ENCODE peak calls at places on chromosome 15, in seven cellular contexts. M is GM12892, B is body of pancreas, J is COLO829, S is adrenal gland, N is activated gamma-delta T cell treated with Interleukin-2 at 50 U/mL for 16 hours, T is right cardiac atrium. R is an unnamed sample.

GRCh38 chr15:74752011-74752410 is 3.4 kb downstream of the CYP1A2 start:
- DNase-seq in M (no peak), B (no peak), J (no peak), S (no peak), N (no peak), T (no peak), R (no peak)

GRCh38 chr15:99421172-99421656 is 144.6 kb upstream of the MEF2A start:
- DNase-seq in M (no peak), B (no peak), J (no peak), S (no peak), N (peak), T (no peak), R (no peak)

GRCh38 chr15:65841121-65841930 is 28.0 kb upstream of the RAB11A start:
- DNase-seq in M (no peak), B (peak), J (no peak), S (no peak), N (no peak), T (peak), R (no peak)

GRCh38 chr15:83276661-83277060 is 7.8 kb downstream of the BNC1 start:
- DNase-seq in M (no peak), B (no peak), J (no peak), S (no peak), N (no peak), T (no peak), R (no peak)

GRCh38 chr15:98647026-98647773 is 1.1 kb upstream of the IGF1R start:
- DNase-seq in M (peak), B (peak), J (no peak), S (peak), N (peak), T (peak), R (no peak)

GRCh38 chr15:85414037-85414436 is 33.6 kb downstream of the AKAP13 start:
- DNase-seq in M (no peak), B (no peak), J (no peak), S (no peak), N (no peak), T (no peak), R (no peak)

GRCh38 chr15:80785335-80785734 is 6.2 kb downstream of the CEMIP start:
- DNase-seq in M (no peak), B (no peak), J (no peak), S (no peak), N (no peak), T (no peak), R (no peak)

GRCh38 chr15:85551221-85551832 is 170.9 kb downstream of the AKAP13 start:
- DNase-seq in M (no peak), B (no peak), J (no peak), S (no peak), N (no peak), T (no peak), R (no peak)

GRCh38 chr15:64686130-64686735 is 89.2 kb downstream of the RBPMS2 start:
- DNase-seq in M (no peak), B (peak), J (peak), S (no peak), N (peak), T (no peak), R (peak)

GRCh38 chr15:83698294-83698693 is 44.4 kb downstream of the ADAMTSL3 start:
- DNase-seq in M (no peak), B (peak), J (no peak), S (peak), N (no peak), T (peak), R (no peak)

GRCh38 chr15:67917037-67917436 is 77.2 kb upstream of the RNU6-1 start:
- DNase-seq in M (no peak), B (no peak), J (no peak), S (peak), N (no peak), T (peak), R (no peak)

GRCh38 chr15:58346361-58346760 is 85.4 kb upstream of the LIPC start:
- DNase-seq in M (no peak), B (no peak), J (no peak), S (no peak), N (no peak), T (no peak), R (no peak)

GRCh38 chr15:91578511-91578910 is 275.0 kb upstream of the SLCO3A1 start:
- DNase-seq in M (no peak), B (no peak), J (no peak), S (no peak), N (no peak), T (no peak), R (no peak)

GRCh38 chr15:68431792-68432401 is at the start of gene ITGA11:
- DNase-seq in M (no peak), B (peak), J (no peak), S (peak), N (no peak), T (peak), R (no peak)

GRCh38 chr15:69012761-69013364 is 1.6 kb upstream of the NOX5 start:
- DNase-seq in M (no peak), B (no peak), J (no peak), S (no peak), N (no peak), T (no peak), R (no peak)

GRCh38 chr15:62569460-62570404 is 404.6 kb upstream of the C2CD4B start:
- DNase-seq in M (no peak), B (peak), J (no peak), S (peak), N (no peak), T (peak), R (no peak)

GRCh38 chr15:63605816-63606215 is 8.6 kb downstream of the FBXL22 start:
- DNase-seq in M (no peak), B (no peak), J (no peak), S (no peak), N (peak), T (no peak), R (no peak)

GRCh38 chr15:85541744-85542143 is 161.3 kb downstream of the AKAP13 start:
- DNase-seq in M (no peak), B (no peak), J (no peak), S (no peak), N (no peak), T (no peak), R (no peak)

GRCh38 chr15:56052389-56053045 is 59.1 kb upstream of the NEDD4 start:
- DNase-seq in M (peak), B (no peak), J (peak), S (peak), N (no peak), T (no peak), R (peak)

GRCh38 chr15:57312323-57313133 is 63.8 kb upstream of the CGNL1 start:
- DNase-seq in M (no peak), B (no peak), J (no peak), S (no peak), N (no peak), T (peak), R (no peak)

GRCh38 chr15:70892912-70893560 is 410 bp downstream of the LRRC49 start:
- DNase-seq in M (no peak), B (no peak), J (peak), S (peak), N (no peak), T (no peak), R (no peak)

GRCh38 chr15:70091649-70092461 is 5.9 kb downstream of the TLE3 start:
- DNase-seq in M (no peak), B (no peak), J (no peak), S (no peak), N (no peak), T (no peak), R (no peak)

GRCh38 chr15:70062321-70062956 is 35.3 kb downstream of the TLE3 start:
- DNase-seq in M (no peak), B (peak), J (peak), S (peak), N (no peak), T (peak), R (no peak)

GRCh38 chr15:68365770-68366169 is 66.2 kb downstream of the ITGA11 start:
- DNase-seq in M (no peak), B (no peak), J (no peak), S (no peak), N (no peak), T (peak), R (no peak)

GRCh38 chr15:51726302-51727073 is 11.0 kb downstream of the LYSMD2 start:
- DNase-seq in M (no peak), B (peak), J (peak), S (peak), N (peak), T (peak), R (no peak)

GRCh38 chr15:32746116-32746857 is 28.5 kb downstream of the GREM1 start:
- DNase-seq in M (no peak), B (no peak), J (no peak), S (no peak), N (no peak), T (no peak), R (no peak)

GRCh38 chr15:56600380-56600779 is 132.9 kb downstream of the ZNF280D start:
- DNase-seq in M (no peak), B (no peak), J (no peak), S (no peak), N (no peak), T (no peak), R (no peak)

GRCh38 chr15:35741395-35741794 is 195.4 kb upstream of the DPH6 start:
- DNase-seq in M (no peak), B (no peak), J (no peak), S (no peak), N (no peak), T (no peak), R (no peak)

GRCh38 chr15:67109141-67110034 is 44.0 kb downstream of the SMAD3 start:
- DNase-seq in M (no peak), B (peak), J (peak), S (peak), N (no peak), T (peak), R (no peak)

GRCh38 chr15:58070801-58071418 is 5.4 kb upstream of the ALDH1A2 start:
- DNase-seq in M (no peak), B (peak), J (peak), S (peak), N (no peak), T (peak), R (no peak)

GRCh38 chr15:88389120-88389519 is 78.1 kb downstream of the MRPL46 start:
- DNase-seq in M (no peak), B (no peak), J (no peak), S (no peak), N (no peak), T (no peak), R (no peak)

GRCh38 chr15:68465861-68466560 is 34.0 kb upstream of the ITGA11 start:
- DNase-seq in M (no peak), B (no peak), J (no peak), S (no peak), N (no peak), T (no peak), R (no peak)

GRCh38 chr15:39125904-39126303 is 455.0 kb upstream of the THBS1 start:
- DNase-seq in M (peak), B (peak), J (peak), S (peak), N (peak), T (no peak), R (peak)

GRCh38 chr15:68517285-68517711 is 61.5 kb upstream of the CORO2B start:
- DNase-seq in M (no peak), B (no peak), J (no peak), S (no peak), N (no peak), T (peak), R (no peak)

GRCh38 chr15:41727143-41727542 is 47.1 kb upstream of the MAPKBP1 start:
- DNase-seq in M (no peak), B (no peak), J (no peak), S (no peak), N (no peak), T (no peak), R (no peak)

GRCh38 chr15:57570994-57571393 is 20.7 kb upstream of the MYZAP start:
- DNase-seq in M (no peak), B (no peak), J (no peak), S (no peak), N (no peak), T (no peak), R (no peak)

GRCh38 chr15:47363653-47364052 is 353.7 kb upstream of the SEMA6D start:
- DNase-seq in M (no peak), B (no peak), J (no peak), S (no peak), N (no peak), T (no peak), R (no peak)

R was measured in D721Med.